ENCODE peak calls at places on chromosomes 7 and 10, in seven cellular contexts. Z, U, R, D, G, Q and O are unnamed samples.

GRCh38 chr7:155780884-155781283 is 31.4 kb downstream of the SHH start:
- DNase-seq in Z (peak; percentile 27), U (no peak), R (peak; percentile 57), D (no peak), G (no peak), Q (no peak), O (no peak)

GRCh38 chr7:101162551-101163280 is 2.7 kb downstream of the VGF start:
- DNase-seq in Z (no peak), U (no peak), R (peak; percentile 83), D (no peak), G (peak; percentile 88), Q (no peak), O (no peak)

GRCh38 chr7:150719960-150720891 is 3.8 kb downstream of the GIMAP1 start:
- DNase-seq in Z (no peak), U (no peak), R (peak; percentile 69), D (no peak), G (no peak), Q (no peak), O (no peak)

GRCh38 chr7:76165106-76165972 is 36.4 kb upstream of the SRRM3 start:
- DNase-seq in Z (no peak), U (no peak), R (peak; percentile 73), D (peak; percentile 8), G (no peak), Q (no peak), O (no peak)

GRCh38 chr7:20698469-20698868 is 83.0 kb downstream of the ABCB5 start:
- DNase-seq in Z (no peak), U (no peak), R (no peak), D (no peak), G (no peak), Q (no peak), O (no peak)

GRCh38 chr10:131436467-131436866 is 124.9 kb upstream of the TCERG1L start:
- DNase-seq in Z (no peak), U (no peak), R (no peak), D (no peak), G (no peak), Q (no peak), O (no peak)

GRCh38 chr10:26566525-26567348 is 128.6 kb downstream of the APBB1IP start:
- DNase-seq in Z (no peak), U (no peak), R (peak; percentile 82), D (no peak), G (no peak), Q (no peak), O (no peak)

GRCh38 chr7:157864911-157865310 is 528.1 kb downstream of the DNAJB6 start:
- DNase-seq in Z (no peak), U (no peak), R (peak; percentile 60), D (no peak), G (no peak), Q (no peak), O (no peak)

GRCh38 chr10:113709221-113709838 is 29.6 kb downstream of the CASP7 start:
- DNase-seq in Z (no peak), U (no peak), R (no peak), D (no peak), G (no peak), Q (no peak), O (no peak)

GRCh38 chr7:157418204-157419029 is 81.6 kb downstream of the DNAJB6 start:
- DNase-seq in Z (no peak), U (no peak), R (peak; percentile 74), D (no peak), G (no peak), Q (no peak), O (no peak)

GRCh38 chr7:108650487-108650886 is 80.8 kb downstream of the DNAJB9 start:
- DNase-seq in Z (no peak), U (no peak), R (no peak), D (no peak), G (no peak), Q (no peak), O (no peak)

GRCh38 chr7:100486753-100487446 is 3.2 kb downstream of the NYAP1 start:
- DNase-seq in Z (no peak), U (no peak), R (peak; percentile 74), D (no peak), G (no peak), Q (no peak), O (no peak)

GRCh38 chr10:109977382-109977806 is 30.4 kb upstream of the ADD3 start:
- DNase-seq in Z (peak; percentile 77), U (no peak), R (no peak), D (no peak), G (no peak), Q (no peak), O (no peak)

GRCh38 chr7:93382362-93382761 is 150.2 kb downstream of the VPS50 start:
- DNase-seq in Z (no peak), U (no peak), R (no peak), D (no peak), G (no peak), Q (no peak), O (no peak)

GRCh38 chr10:12221323-12222298 is 25.6 kb downstream of the CDC123 start:
- DNase-seq in Z (no peak), U (no peak), R (no peak), D (no peak), G (peak; percentile 11), Q (no peak), O (no peak)

GRCh38 chr10:62046522-62047239 is 145.2 kb downstream of the ARID5B start:
- DNase-seq in Z (no peak), U (peak; percentile 63), R (no peak), D (no peak), G (peak; percentile 83), Q (no peak), O (no peak)

GRCh38 chr7:17239683-17240521 is 58.5 kb upstream of the AHR start:
- DNase-seq in Z (no peak), U (no peak), R (no peak), D (no peak), G (no peak), Q (no peak), O (no peak)

GRCh38 chr7:22150221-22150620 is 204.5 kb upstream of the CDCA7L start:
- DNase-seq in Z (no peak), U (no peak), R (no peak), D (no peak), G (no peak), Q (no peak), O (no peak)

GRCh38 chr7:69550991-69551390 is 47.3 kb upstream of the AUTS2 start:
- DNase-seq in Z (no peak), U (no peak), R (peak; percentile 4), D (no peak), G (no peak), Q (no peak), O (no peak)

DNA sequence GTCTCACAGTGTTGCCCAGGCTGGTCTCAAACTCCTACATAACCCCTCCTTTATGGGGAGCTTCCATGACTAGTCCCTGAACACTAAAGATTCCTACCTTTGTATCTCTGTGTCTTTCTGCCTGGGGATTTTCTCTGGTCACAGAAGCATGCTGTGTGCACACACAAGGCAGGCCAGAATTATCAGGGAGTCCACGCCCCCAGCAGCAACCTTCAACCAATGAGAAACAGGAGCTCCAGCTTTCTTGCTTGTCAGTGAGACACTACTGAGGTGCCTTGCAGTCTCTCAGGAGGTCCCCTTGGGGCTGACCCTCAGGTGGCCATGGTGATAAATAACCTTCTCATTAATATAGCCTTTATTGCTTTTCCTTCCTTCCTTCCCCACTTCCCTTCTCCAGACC is 45.1 kb upstream of the AUTS2 start:
- DNase-seq in Z (no peak), U (no peak), R (no peak), D (no peak), G (no peak), Q (no peak), O (no peak)
- TF ChIP-seq POLR2A in Z (no peak), U (no peak), R (no peak), D (no peak), G (no peak), Q (no peak), O (no peak)

GRCh38 chr7:129501760-129502707 is at the start of gene SMKR1:
- DNase-seq in Z (peak; percentile 83), U (peak; percentile 53), R (peak; percentile 98), D (no peak), G (peak; percentile 80), Q (peak; percentile 35), O (peak; percentile 47)
- TF ChIP-seq POLR2A in Z (no peak), U (no peak), R (no peak), D (no peak), G (no peak), Q (no peak), O (no peak)

GRCh38 chr10:85557706-85558105 is 808.9 kb downstream of the GRID1 start:
- DNase-seq in Z (no peak), U (no peak), R (no peak), D (no peak), G (no peak), Q (no peak), O (no peak)
- TF ChIP-seq POLR2A in Z (no peak), U (no peak), R (no peak), D (no peak), G (no peak), Q (no peak), O (no peak)

GRCh38 chr7:32943654-32944030 is 13.6 kb upstream of the FKBP9 start:
- DNase-seq in Z (no peak), U (no peak), R (no peak), D (no peak), G (no peak), Q (no peak), O (no peak)

GRCh38 chr7:32942783-32943653 is 14.2 kb upstream of the FKBP9 start:
- DNase-seq in Z (peak; percentile 88), U (peak; percentile 79), R (peak; percentile 96), D (peak; percentile 57), G (peak; percentile 92), Q (no peak), O (peak; percentile 67)

GRCh38 chr7:32941181-32941995 is 15.9 kb upstream of the FKBP9 start:
- DNase-seq in Z (no peak), U (no peak), R (no peak), D (no peak), G (no peak), Q (no peak), O (no peak)

GRCh38 chr7:32937344-32938174 is 19.7 kb upstream of the FKBP9 start:
- DNase-seq in Z (no peak), U (peak; percentile 48), R (no peak), D (no peak), G (peak; percentile 32), Q (no peak), O (peak; percentile 61)

DNA sequence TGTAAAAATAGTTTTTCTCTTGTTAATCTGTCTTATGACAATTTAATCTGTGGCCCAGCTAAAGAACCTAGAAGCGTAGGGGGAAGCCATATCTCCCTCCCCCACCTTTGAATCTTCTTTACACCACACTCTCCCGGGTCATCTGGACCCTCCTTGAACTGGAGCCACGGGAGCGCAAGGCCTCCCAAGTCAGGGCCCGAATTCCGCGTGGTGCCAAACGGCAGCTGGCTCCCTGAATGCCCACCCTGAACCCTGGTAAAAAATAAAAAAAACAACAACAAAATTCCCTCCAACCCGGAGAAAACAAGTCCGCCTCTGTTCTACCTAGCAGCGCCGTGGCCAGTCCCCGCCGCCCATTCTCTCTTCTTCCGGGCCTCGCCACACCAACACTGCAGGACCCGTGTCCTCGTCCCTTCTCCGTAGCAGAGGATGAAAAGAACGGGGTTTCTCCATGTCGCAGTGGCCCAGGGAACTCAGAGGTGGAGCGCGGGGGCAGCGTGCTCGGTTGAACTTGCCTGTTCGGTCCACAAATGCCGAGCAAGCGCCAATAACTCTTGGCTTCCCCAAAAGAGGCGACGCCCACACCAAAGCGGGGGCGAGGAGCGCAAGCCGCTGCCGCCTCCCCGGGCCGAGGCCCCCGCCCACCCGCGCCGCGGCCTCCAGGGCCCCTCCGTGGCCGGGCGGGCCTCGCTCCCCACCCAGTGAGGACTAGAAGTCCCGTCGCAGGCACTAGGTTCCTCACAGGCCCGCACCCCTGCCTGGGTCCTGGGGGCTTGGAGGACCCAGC is 15.1 kb upstream of the FKBP9 start:
- DNase-seq in Z (peak; percentile 80), U (peak; percentile 74), R (peak; percentile 92), D (peak; percentile 33), G (peak; percentile 93), Q (no peak), O (peak; percentile 93)
- TF ChIP-seq POLR2A in Z (no peak), U (no peak), R (no peak), D (no peak), G (peak; percentile 17), Q (no peak), O (no peak)